ENCODE peak calls at places on chromosomes 11 and 22, in five cellular contexts. Y is neural crest cell; B is GM12865; L is body of pancreas; D is CD8-positive, alpha-beta T cell. V is an unnamed sample.

GRCh38 chr11:42043312-42043711 is 583.9 kb upstream of the LRRC4C start:
- DNase-seq in Y (no peak), D (no peak), B (no peak), L (no peak), V (no peak)

GRCh38 chr11:77131560-77131959 is 3.5 kb downstream of the MYO7A start:
- DNase-seq in B (no peak), L (no peak), Y (no peak), D (no peak), V (no peak)

GRCh38 chr11:134634897-134635831 is 223.1 kb upstream of the B3GAT1 start:
- DNase-seq in Y (no peak), L (no peak), D (no peak), B (no peak), V (no peak)

GRCh38 chr22:28896611-28897010 is 13.2 kb downstream of the ZNRF3 start:
- DNase-seq in L (no peak), Y (no peak), B (no peak), D (no peak), V (no peak)

GRCh38 chr11:15933896-15934625 is 422.3 kb downstream of the SOX6 start:
- DNase-seq in B (no peak), Y (no peak), D (no peak), L (no peak), V (no peak)

GRCh38 chr22:38270091-38270972 is 2.5 kb downstream of the TMEM184B start:
- DNase-seq in Y (no peak), B (no peak), D (no peak), L (no peak), V (no peak)

GRCh38 chr22:50199836-50200332 is 927 bp upstream of the SELENOO start:
- DNase-seq in Y (no peak), B (no peak), D (no peak), L (no peak), V (no peak)

GRCh38 chr11:35276396-35276795 is 137.4 kb downstream of the CD44 start:
- DNase-seq in L (peak), D (no peak), B (peak), Y (no peak), V (no peak)

GRCh38 chr11:86459002-86459385 is 84.3 kb downstream of the CCDC81 start:
- DNase-seq in B (no peak), L (no peak), Y (no peak), D (no peak), V (no peak)

GRCh38 chr11:62146476-62147200 is 22.8 kb downstream of the INCENP start:
- DNase-seq in L (peak), D (no peak), B (no peak), Y (no peak), V (peak)

GRCh38 chr11:62143727-62144126 is 19.9 kb downstream of the INCENP start:
- DNase-seq in D (no peak), L (no peak), Y (no peak), B (no peak), V (no peak)

GRCh38 chr11:62145261-62145871 is 21.6 kb downstream of the INCENP start:
- DNase-seq in B (no peak), Y (no peak), L (peak), D (no peak), V (peak)

GRCh38 chr11:62142921-62143320 is 19.1 kb downstream of the INCENP start:
- DNase-seq in Y (no peak), L (no peak), B (no peak), D (no peak), V (no peak)

DNA sequence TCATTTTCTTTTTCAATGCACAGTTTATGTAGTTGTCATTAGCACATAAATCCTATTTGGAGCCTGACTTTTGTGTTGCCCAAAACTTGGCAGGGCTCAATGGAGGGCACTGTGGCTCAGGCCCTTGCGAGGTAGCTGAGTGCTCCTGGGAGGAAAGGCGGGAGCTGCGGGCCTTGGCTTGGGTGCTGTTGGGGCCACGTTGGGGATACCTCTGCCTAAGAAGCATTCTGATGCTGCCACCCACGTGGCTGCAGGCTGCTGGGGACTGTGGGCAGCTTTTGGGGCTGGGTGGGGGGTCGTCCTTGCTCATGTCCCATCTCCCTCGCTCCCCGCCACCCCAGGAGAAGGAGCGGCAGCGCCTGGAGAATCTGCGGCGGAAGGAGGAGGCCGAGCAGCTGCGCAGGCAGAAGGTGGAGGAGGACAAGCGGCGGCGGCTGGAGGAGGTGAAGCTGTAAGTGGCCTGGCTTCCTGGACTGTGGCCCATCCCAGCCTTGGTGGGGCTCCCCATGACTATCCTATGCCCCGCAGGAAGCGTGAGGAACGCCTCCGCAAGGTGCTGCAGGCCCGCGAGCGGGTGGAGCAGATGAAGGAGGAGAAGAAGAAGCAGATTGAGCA is 20.9 kb downstream of the INCENP start:
- DNase-seq in L (no peak), B (no peak), Y (no peak), D (no peak), V (no peak)
- TF ChIP-seq CTCF in L (no peak), B (no peak), Y (no peak), D (no peak), V (no peak)

DNA sequence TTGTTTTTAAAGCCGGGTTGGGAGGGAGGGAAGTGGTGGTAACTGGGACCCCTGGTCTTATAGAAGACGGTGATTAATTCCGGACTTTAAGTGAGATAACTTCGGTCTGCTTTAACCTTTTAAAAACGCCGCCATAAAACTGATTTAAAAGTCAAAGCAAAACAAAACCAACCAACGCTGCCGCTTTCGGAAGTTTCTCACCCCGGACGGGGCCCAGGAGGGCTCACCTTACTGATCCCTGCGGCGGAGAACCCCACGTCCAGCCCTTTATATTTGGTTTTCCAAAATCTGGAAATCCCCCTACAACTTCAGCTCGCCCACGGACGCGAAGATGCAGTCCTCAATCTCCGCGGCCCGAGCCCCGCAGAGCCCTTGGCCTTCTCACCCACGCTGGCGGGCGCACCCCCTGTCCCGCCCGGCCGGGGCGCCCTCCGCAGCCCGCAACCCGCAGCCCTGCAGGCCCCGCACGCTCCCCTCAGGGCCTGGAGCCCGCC is 405 bp downstream of the USP28 start:
- DNase-seq in B (peak), D (peak), Y (no peak), L (no peak), V (no peak)
- TF ChIP-seq CTCF in B (no peak), D (no peak), Y (no peak), L (no peak), V (no peak)

DNA sequence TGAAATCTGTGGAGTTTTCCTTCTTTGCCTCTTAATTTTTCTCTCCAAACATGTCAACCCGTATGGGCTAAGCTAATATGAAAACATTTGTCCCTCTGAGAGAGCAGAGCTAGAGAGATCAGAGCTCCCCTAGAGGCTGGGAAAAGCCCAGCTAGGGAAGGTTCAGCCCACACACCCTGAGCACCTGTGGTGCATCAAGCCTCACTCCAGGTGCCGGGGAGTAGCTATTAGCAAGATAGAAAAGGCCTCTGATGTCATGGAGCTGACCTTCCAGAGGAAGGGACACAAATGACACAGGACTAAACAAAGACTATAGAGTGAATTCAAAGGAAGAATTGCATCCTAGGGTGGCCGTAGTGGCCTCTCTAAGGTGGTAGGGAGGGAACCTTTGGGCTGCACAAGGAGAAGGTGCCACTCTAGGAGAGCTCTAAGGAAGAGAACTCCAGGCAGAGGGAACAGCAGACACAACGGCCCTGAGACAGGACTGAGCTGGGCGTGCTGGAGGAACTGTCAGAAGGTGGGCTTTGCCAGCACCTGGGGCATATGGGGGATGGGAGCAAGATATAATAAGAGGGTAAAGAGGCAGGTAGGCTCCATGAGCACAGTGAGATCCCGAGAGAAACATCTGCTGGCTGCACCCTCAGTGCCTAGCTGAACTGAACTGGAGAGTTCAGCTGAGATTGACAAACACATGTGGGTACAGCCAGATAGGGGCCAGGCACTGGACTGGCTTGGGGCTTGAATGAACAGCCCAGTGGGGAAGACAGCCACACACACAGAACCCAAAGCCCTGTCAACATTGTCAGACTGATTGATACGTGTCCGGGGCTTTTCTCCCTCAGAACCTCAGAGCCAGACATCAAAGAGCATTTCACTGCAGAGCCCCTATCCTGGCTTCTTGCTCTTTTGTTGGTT is 65.5 kb upstream of the DRD2 start:
- DNase-seq in B (no peak), L (no peak), D (no peak), Y (no peak), V (no peak)
- TF ChIP-seq CTCF in B (no peak), L (no peak), D (no peak), Y (no peak), V (no peak)

GRCh38 chr22:27407369-27407985 is 394.1 kb downstream of the MN1 start:
- DNase-seq in D (no peak), L (no peak), B (no peak), Y (no peak), V (no peak)
- TF ChIP-seq CTCF in D (no peak), L (no peak), B (no peak), Y (no peak), V (no peak)

GRCh38 chr11:75342231-75342918 is 9.1 kb downstream of the ARRB1 start:
- DNase-seq in D (no peak), B (no peak), L (no peak), Y (no peak), V (no peak)

GRCh38 chr11:75341583-75341982 is 9.9 kb downstream of the ARRB1 start:
- DNase-seq in B (no peak), Y (no peak), L (peak), D (no peak), V (no peak)

GRCh38 chr11:75337195-75337654 is 14.2 kb downstream of the ARRB1 start:
- DNase-seq in Y (no peak), L (no peak), D (no peak), B (no peak), V (no peak)

GRCh38 chr11:75338516-75339218 is 12.8 kb downstream of the ARRB1 start:
- DNase-seq in D (no peak), Y (no peak), B (no peak), L (no peak), V (no peak)

DNA sequence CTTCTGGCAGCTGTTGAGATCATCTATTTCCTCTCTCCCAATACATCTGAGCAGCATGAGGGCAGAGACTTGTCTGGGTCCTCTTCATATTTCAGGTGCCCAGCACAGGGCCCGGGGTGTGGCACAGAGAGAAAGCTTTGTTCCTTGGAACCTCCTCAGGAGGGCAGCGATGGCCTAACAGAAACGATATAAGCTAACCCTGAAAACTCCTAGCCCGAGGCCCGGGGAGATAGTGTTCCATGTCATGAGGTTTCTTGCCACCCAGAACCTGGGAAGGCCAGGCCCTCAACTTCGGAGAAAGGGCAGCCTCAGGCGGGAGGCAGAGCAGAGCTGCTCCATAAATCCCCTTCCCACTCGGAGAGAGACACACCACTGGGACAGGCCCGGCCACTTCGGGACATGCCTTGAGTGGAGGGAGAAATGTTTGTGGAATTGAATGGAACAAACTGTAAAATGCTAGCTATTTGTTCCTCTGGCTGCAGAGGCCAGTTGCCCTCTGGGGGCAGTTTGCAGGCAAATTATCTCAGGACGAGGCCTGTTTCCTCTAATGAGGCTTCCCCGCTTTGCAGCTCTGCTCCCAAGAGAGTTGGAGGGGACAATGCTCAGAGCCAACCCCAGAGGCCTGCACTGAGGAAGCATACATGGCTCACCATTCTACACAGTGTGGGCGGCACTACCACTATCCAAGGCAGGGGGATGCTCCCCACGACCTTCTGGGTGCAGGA is 11.6 kb downstream of the ARRB1 start:
- DNase-seq in L (no peak), D (no peak), B (no peak), Y (no peak), V (no peak)
- TF ChIP-seq CTCF in L (no peak), D (no peak), B (no peak), Y (no peak), V (no peak)

GRCh38 chr11:33933607-33934006 is 41.7 kb upstream of the LMO2 start:
- DNase-seq in Y (no peak), D (no peak), B (no peak), L (no peak), V (no peak)
- TF ChIP-seq CTCF in Y (no peak), D (no peak), B (no peak), L (no peak), V (no peak)

DNA sequence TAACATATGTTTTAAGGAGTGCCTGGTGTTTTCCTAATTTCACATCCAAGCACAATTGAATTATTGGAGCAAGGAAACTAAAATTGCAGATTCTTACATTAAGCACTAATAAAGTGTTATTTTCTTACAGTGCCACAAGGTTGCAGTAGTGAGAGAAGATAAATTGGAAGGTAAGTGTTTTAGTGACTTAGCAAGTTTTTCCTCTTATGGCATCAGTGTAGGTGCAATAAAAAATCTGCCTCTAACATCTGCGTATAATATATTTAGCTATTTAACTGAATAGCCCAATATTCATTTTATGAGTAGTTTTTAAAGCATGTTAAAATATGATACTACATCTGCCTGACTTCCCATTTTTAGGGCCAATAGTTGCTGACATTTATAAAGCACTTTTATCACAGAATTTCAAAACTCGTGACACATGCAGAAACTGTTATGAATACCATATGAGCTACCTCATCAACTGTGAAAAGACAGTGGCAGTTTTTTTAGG is 19.0 kb downstream of the POLD3 start:
- DNase-seq in B (peak), L (no peak), D (no peak), Y (no peak), V (no peak)
- TF ChIP-seq CTCF in B (peak), L (peak), D (no peak), Y (peak), V (peak)

GRCh38 chr11:100010393-100010792 is 676.7 kb upstream of the ARHGAP42 start:
- DNase-seq in D (no peak), Y (no peak), L (no peak), B (peak), V (no peak)
- TF ChIP-seq CTCF in D (no peak), Y (peak), L (no peak), B (peak), V (no peak)

GRCh38 chr11:69615545-69616278 is 25.2 kb upstream of the CCND1 start:
- DNase-seq in Y (no peak), B (no peak), L (no peak), D (no peak), V (no peak)
- TF ChIP-seq CTCF in Y (no peak), B (no peak), L (no peak), D (no peak), V (no peak)

V was measured in mesothelial cell of epicardium.